ENCODE peak calls at places on chromosomes 6 and 20, in seven cellular contexts. Z is heart right ventricle; M is effector CD4-positive, alpha-beta T cell; X is MG63; S is fibroblast of lung; C is ureter; P is T47D. A is an unnamed sample.

GRCh38 chr6:17179246-17180073 is 77.6 kb downstream of the STMND1 start:
- DNase-seq in Z (no peak), M (no peak), X (peak; percentile 8), S (peak; percentile 67), C (no peak), P (no peak), A (no peak)

GRCh38 chr6:89667872-89668556 is 29.5 kb upstream of the LYRM2 start:
- DNase-seq in Z (no peak), M (no peak), X (no peak), S (peak; percentile 56), C (no peak), P (no peak), A (no peak)

GRCh38 chr6:73803562-73804221 is 107.7 kb downstream of the CD109 start:
- DNase-seq in Z (peak; percentile 14), M (no peak), X (peak; percentile 70), S (peak; percentile 98), C (no peak), P (no peak), A (peak; percentile 45)

GRCh38 chr6:152099816-152100618 is 292.5 kb downstream of the ESR1 start:
- DNase-seq in Z (peak; percentile 41), M (no peak), X (peak; percentile 73), S (peak; percentile 40), C (no peak), P (no peak), A (no peak)

GRCh38 chr6:129766959-129767728 is 57.2 kb upstream of the ARHGAP18 start:
- DNase-seq in Z (peak; percentile 15), M (peak; percentile 16), X (peak; percentile 49), S (peak; percentile 82), C (no peak), P (no peak), A (no peak)

GRCh38 chr6:40471243-40471642 is 115.9 kb downstream of the LRFN2 start:
- DNase-seq in Z (no peak), M (no peak), X (no peak), S (no peak), C (no peak), P (no peak), A (no peak)

GRCh38 chr6:139376604-139377218 is 2.3 kb upstream of the CITED2 start:
- DNase-seq in Z (no peak), M (no peak), X (no peak), S (peak; percentile 68), C (peak; percentile 53), P (peak; percentile 16), A (no peak)

GRCh38 chr6:168376811-168377480 is 57.4 kb upstream of the DACT2 start:
- DNase-seq in Z (no peak), M (no peak), X (no peak), S (no peak), C (no peak), P (no peak), A (no peak)

GRCh38 chr6:144033816-144034540 is 25.9 kb upstream of the PLAGL1 start:
- DNase-seq in Z (no peak), M (no peak), X (peak; percentile 86), S (peak; percentile 82), C (no peak), P (no peak), A (no peak)

GRCh38 chr6:166932616-166933015 is 23.7 kb downstream of the RNASET2 start:
- DNase-seq in Z (no peak), M (no peak), X (no peak), S (no peak), C (no peak), P (no peak), A (no peak)

GRCh38 chr6:34953084-34954025 is 64.3 kb downstream of the ANKS1A start:
- DNase-seq in Z (no peak), M (no peak), X (peak; percentile 70), S (peak; percentile 61), C (no peak), P (no peak), A (no peak)

GRCh38 chr20:32678948-32679347 is 5.2 kb upstream of the C20orf203 start:
- DNase-seq in Z (peak; percentile 35), M (no peak), X (peak; percentile 51), S (peak; percentile 22), C (no peak), P (no peak), A (no peak)

GRCh38 chr6:16437984-16438383 is 199.6 kb downstream of the GMPR start:
- DNase-seq in Z (peak; percentile 13), M (peak; percentile 35), X (no peak), S (no peak), C (no peak), P (no peak), A (no peak)

A was measured in NAMALWA.